ENCODE peak calls at places on chromosomes 11 and 22, in four cellular contexts. E is A172, N is IMR-90, K is lung. D is an unnamed sample.

GRCh38 chr11:50412832-50413231 is 380.2 kb downstream of the OR4C45 start:
- DNase-seq in E (no peak), N (no peak), K (no peak), D (no peak)

GRCh38 chr11:19881185-19881584 is 168.5 kb downstream of the NAV2 start:
- DNase-seq in E (no peak), N (no peak), K (no peak), D (no peak)

GRCh38 chr11:120151536-120151935 is 13.6 kb upstream of the TRIM29 start:
- DNase-seq in E (peak), N (no peak), K (no peak), D (no peak)

GRCh38 chr22:38738475-38739070 is 17.2 kb downstream of the SUN2 start:
- DNase-seq in E (no peak), N (no peak), K (no peak), D (peak)

GRCh38 chr11:111762981-111763643 is 3.1 kb downstream of the PPP2R1B start:
- DNase-seq in E (no peak), N (peak), K (no peak), D (no peak)

GRCh38 chr11:122893131-122893530 is 10.6 kb downstream of the JHY start:
- DNase-seq in E (no peak), N (no peak), K (no peak), D (no peak)

GRCh38 chr11:83051760-83052671 is 19.7 kb downstream of the RAB30 start:
- DNase-seq in E (peak), N (peak), K (no peak), D (no peak)

GRCh38 chr11:23866641-23867040 is 630.2 kb upstream of the LUZP2 start:
- DNase-seq in E (peak), N (peak), K (no peak), D (no peak)

GRCh38 chr11:36490026-36490806 is 19.9 kb downstream of the TRAF6 start:
- DNase-seq in E (no peak), N (no peak), K (no peak), D (no peak)

GRCh38 chr22:24772493-24773220 is 1.9 kb downstream of the PIWIL3 start:
- DNase-seq in E (peak), N (peak), K (no peak), D (no peak)

GRCh38 chr22:46641829-46642266 is 21.7 kb downstream of the GRAMD4 start:
- DNase-seq in E (no peak), N (peak), K (no peak), D (no peak)

D was measured in Right ventricle myocardium superior.